ENCODE peak calls at places on chromosomes 3 and 15, in ten cellular contexts. X is fibroblast of mammary gland, I is IMR-90, S is NB4, R is ovary, P is Calu3, J is adrenal gland, M is H9, D is brain microvascular endothelial cell, T is heart left ventricle. V is an unnamed sample.

GRCh38 chr3:87335931-87336330 is 59.5 kb upstream of the POU1F1 start:
- DNase-seq in X (no peak), I (no peak), S (no peak), R (no peak), P (no peak), J (no peak), M (no peak), D (no peak), T (no peak), V (no peak)

GRCh38 chr3:194768586-194768985 is 82.9 kb downstream of the FAM43A start:
- DNase-seq in X (no peak), I (no peak), S (no peak), R (peak; percentile 35), P (no peak), J (no peak), M (no peak), D (no peak), T (no peak), V (no peak)

GRCh38 chr15:74808073-74808839 is 4.4 kb upstream of the LMAN1L start:
- DNase-seq in X (no peak), I (peak; percentile 15), S (no peak), R (no peak), P (no peak), J (no peak), M (no peak), D (no peak), T (peak; percentile 69), V (no peak)

GRCh38 chr3:182713743-182714517 is 79.4 kb upstream of the ATP11B start:
- DNase-seq in X (peak; percentile 76), I (peak; percentile 79), S (peak; percentile 81), R (no peak), P (peak; percentile 45), J (no peak), M (no peak), D (peak; percentile 54), T (no peak), V (no peak)

GRCh38 chr3:49638445-49638844 is 35.7 kb upstream of the APEH start:
- DNase-seq in X (peak; percentile 50), I (peak; percentile 31), S (peak; percentile 57), R (no peak), P (peak; percentile 54), J (peak; percentile 47), M (no peak), D (peak; percentile 42), T (no peak), V (no peak)

GRCh38 chr15:78070049-78070698 is 7.3 kb downstream of the TBC1D2B start:
- DNase-seq in X (peak; percentile 46), I (no peak), S (peak; percentile 90), R (no peak), P (no peak), J (peak; percentile 44), M (no peak), D (no peak), T (peak; percentile 50), V (no peak)

GRCh38 chr3:133256787-133257483 is 142.9 kb upstream of the BFSP2 start:
- DNase-seq in X (no peak), I (no peak), S (no peak), R (no peak), P (no peak), J (no peak), M (no peak), D (peak; percentile 21), T (no peak), V (no peak)

GRCh38 chr3:35408882-35409281 is 230.4 kb upstream of the ARPP21 start:
- DNase-seq in X (no peak), I (no peak), S (no peak), R (no peak), P (no peak), J (no peak), M (no peak), D (no peak), T (no peak), V (no peak)

GRCh38 chr3:197426161-197426566 is 127.8 kb upstream of the DLG1 start:
- DNase-seq in X (peak; percentile 22), I (no peak), S (no peak), R (no peak), P (no peak), J (no peak), M (no peak), D (no peak), T (no peak), V (no peak)

GRCh38 chr15:37014566-37014965 is 85.8 kb downstream of the MEIS2 start:
- DNase-seq in X (no peak), I (no peak), S (no peak), R (no peak), P (no peak), J (no peak), M (no peak), D (no peak), T (no peak), V (no peak)

GRCh38 chr3:190225186-190225692 is 97.0 kb downstream of the CLDN1 start:
- DNase-seq in X (peak; percentile 49), I (peak; percentile 42), S (peak; percentile 38), R (no peak), P (peak; percentile 37), J (no peak), M (no peak), D (peak; percentile 28), T (no peak), V (no peak)

GRCh38 chr15:82129769-82130168 is 84.0 kb upstream of the MEX3B start:
- DNase-seq in X (peak; percentile 92), I (peak; percentile 96), S (no peak), R (no peak), P (no peak), J (no peak), M (no peak), D (peak; percentile 94), T (no peak), V (no peak)

GRCh38 chr15:23648920-23649515 is 1.4 kb upstream of the MAGEL2 start:
- DNase-seq in X (peak; percentile 4), I (no peak), S (peak; percentile 32), R (peak; percentile 43), P (no peak), J (peak; percentile 46), M (no peak), D (no peak), T (no peak), V (no peak)

GRCh38 chr15:23647421-23648375 is at the start of gene MAGEL2:
- DNase-seq in X (no peak), I (no peak), S (peak; percentile 4), R (peak; percentile 24), P (no peak), J (no peak), M (peak; percentile 71), D (no peak), T (no peak), V (no peak)

GRCh38 chr15:23645379-23646164 is 2.1 kb downstream of the MAGEL2 start:
- DNase-seq in X (no peak), I (no peak), S (no peak), R (no peak), P (no peak), J (no peak), M (peak; percentile 62), D (no peak), T (no peak), V (no peak)

GRCh38 chr15:23646165-23647000 is 1.3 kb downstream of the MAGEL2 start:
- DNase-seq in X (no peak), I (no peak), S (no peak), R (no peak), P (no peak), J (no peak), M (no peak), D (no peak), T (no peak), V (no peak)

DNA sequence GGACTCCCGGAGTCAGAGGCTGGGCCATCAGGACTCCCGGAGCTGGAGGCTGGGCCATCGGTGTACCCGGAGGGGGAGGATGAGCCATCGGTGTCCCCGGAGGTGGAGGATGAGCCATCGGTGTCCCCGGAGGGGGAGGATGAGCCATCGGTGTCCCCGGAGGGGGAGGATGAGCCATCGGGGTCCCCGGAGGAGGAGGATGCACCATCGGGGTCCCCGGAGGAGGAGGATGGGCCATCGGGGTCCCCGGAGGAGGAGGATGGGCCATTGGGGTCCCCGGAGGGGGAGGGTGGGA is 719 bp downstream of the MAGEL2 start:
- DNase-seq in X (no peak), I (no peak), S (no peak), R (no peak), P (no peak), J (no peak), M (no peak), D (no peak), T (no peak), V (no peak)
- TF ChIP-seq CTCF in X (no peak), I (no peak), S (no peak), R (no peak), P (no peak), J (no peak), M (no peak), D (no peak), T (no peak), V (no peak)

DNA sequence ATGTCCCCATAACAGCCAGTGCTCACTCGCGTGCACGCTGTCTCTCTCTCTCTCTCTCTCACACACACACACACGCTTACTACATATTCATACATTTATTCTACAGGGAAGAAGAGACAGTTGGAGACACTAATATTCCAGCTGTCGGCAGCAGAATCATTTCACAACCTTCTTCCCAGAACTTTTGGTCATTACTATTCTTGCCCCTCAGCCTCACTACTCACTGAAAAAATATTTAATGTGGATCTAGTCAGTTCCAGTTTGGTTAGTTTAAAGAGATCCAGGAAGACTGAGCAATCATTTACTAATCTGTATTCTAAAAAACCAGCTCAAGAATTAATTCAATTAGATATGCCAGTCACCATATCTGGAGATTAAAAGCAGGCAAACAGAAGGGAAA is 394.9 kb downstream of the PTPRG start:
- DNase-seq in X (peak; percentile 90), I (peak; percentile 74), S (no peak), R (no peak), P (no peak), J (no peak), M (no peak), D (no peak), T (no peak), V (no peak)
- TF ChIP-seq CTCF in X (no peak), I (no peak), S (no peak), R (no peak), P (no peak), J (no peak), M (no peak), D (no peak), T (no peak), V (no peak)

GRCh38 chr3:40528426-40528825 is 3.7 kb downstream of the ZNF621 start:
- DNase-seq in X (no peak), I (no peak), S (no peak), R (no peak), P (no peak), J (no peak), M (no peak), D (no peak), T (no peak), V (no peak)
- TF ChIP-seq CTCF in X (no peak), I (no peak), S (no peak), R (no peak), P (no peak), J (no peak), M (no peak), D (no peak), T (no peak), V (no peak)

DNA sequence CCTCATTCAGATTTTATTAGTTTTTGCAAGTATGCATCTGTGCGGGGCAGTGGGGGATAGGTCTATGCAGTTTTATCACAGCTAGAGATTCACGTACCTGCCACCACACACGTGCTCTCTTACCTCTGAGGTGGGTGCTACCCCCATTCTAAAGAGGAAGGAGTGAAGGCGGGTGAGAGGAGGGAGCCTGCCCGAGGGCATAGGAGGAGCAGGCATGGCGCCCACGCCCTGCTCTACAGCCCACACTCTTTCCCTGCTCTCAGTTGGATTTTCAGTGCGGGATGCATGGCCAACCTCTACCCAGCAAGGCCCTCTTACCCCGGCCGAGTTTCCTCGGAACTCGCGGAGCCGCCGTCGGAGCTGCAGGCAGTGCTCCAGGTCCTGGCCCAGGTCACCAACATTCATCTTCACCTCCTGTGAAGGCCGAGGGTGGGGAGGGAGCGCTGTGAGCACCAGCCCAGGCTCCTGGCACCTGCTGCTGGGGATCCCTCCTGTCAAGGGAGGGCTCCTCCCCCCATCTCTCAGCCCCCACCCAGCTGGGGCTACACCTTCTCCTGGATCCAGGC is 26.9 kb downstream of the PLA2G4B start:
- DNase-seq in X (no peak), I (no peak), S (no peak), R (no peak), P (no peak), J (no peak), M (no peak), D (no peak), T (no peak), V (no peak)
- TF ChIP-seq CTCF in X (no peak), I (no peak), S (no peak), R (no peak), P (no peak), J (no peak), M (no peak), D (no peak), T (no peak), V (no peak)